ENCODE peak calls at places on chromosome 20, in four cellular contexts. F is H1, K is IMR-90, Y is K562. L is an unnamed sample.

GRCh38 chr20:34271961-34272360 is 30.7 kb downstream of the ASIP start:
- DNase-seq in K (peak), Y (no peak), F (no peak), L (no peak)

GRCh38 chr20:63978319-63979220 is 872 bp downstream of the SAMD10 start:
- DNase-seq in K (peak), F (no peak), Y (peak), L (no peak)

GRCh38 chr20:8043687-8044278 is 24.2 kb upstream of the TMX4 start:
- DNase-seq in Y (peak), K (peak), F (no peak), L (no peak)

GRCh38 chr20:60036346-60037119 is 78.3 kb downstream of the CDH26 start:
- DNase-seq in K (no peak), Y (no peak), F (no peak), L (no peak)

GRCh38 chr20:13142143-13142542 is 78.9 kb upstream of the ISM1 start:
- DNase-seq in F (no peak), K (no peak), Y (no peak), L (no peak)

GRCh38 chr20:60054716-60055371 is 96.6 kb downstream of the CDH26 start:
- DNase-seq in F (no peak), Y (no peak), K (no peak), L (no peak)

GRCh38 chr20:6829510-6830116 is 62.1 kb downstream of the BMP2 start:
- DNase-seq in F (no peak), Y (no peak), K (peak), L (no peak)

GRCh38 chr20:34560141-34560523 is 1.6 kb downstream of the MAP1LC3A start:
- DNase-seq in Y (no peak), K (no peak), F (no peak), L (no peak)

DNA sequence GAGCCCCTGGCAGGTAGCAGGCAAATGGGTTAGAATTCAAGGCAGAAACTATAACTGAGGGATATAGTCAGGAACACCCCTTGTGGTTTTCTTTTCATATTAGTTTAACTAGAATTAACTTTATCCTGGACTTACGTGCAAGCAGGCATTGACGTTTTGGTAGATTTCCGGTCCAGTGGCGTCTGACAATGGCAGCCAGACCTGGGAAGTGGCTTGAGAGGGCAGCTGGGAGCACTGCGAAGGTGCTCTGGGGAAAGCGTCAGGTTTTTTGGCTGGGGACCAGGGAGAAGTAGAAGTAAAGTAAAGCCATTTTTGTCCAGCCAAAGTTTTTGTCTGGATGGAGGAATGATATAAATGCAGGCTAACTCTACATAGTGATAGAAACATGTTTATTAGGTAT is 8.4 kb upstream of the ACSS1 start:
- DNase-seq in F (no peak), K (no peak), Y (no peak), L (no peak)
- TF ChIP-seq CHD1 in F (no peak), K (no peak), Y (no peak), L (no peak)

GRCh38 chr20:41249371-41249770 is 68.2 kb downstream of the ZHX3 start:
- DNase-seq in K (peak), Y (no peak), F (no peak), L (no peak)
- TF ChIP-seq CHD1 in K (no peak), Y (no peak), F (no peak), L (no peak)

GRCh38 chr20:11001767-11002540 is 328.2 kb upstream of the JAG1 start:
- DNase-seq in Y (no peak), F (peak), K (peak), L (no peak)
- TF ChIP-seq CHD1 in Y (no peak), F (no peak), K (no peak), L (no peak)

GRCh38 chr20:11652128-11652527 is 265.6 kb upstream of the BTBD3 start:
- DNase-seq in Y (no peak), K (no peak), F (no peak), L (no peak)

GRCh38 chr20:11651138-11651537 is 266.6 kb upstream of the BTBD3 start:
- DNase-seq in Y (no peak), F (no peak), K (no peak), L (no peak)

GRCh38 chr20:11651647-11652046 is 266.0 kb upstream of the BTBD3 start:
- DNase-seq in K (no peak), F (no peak), Y (no peak), L (no peak)

DNA sequence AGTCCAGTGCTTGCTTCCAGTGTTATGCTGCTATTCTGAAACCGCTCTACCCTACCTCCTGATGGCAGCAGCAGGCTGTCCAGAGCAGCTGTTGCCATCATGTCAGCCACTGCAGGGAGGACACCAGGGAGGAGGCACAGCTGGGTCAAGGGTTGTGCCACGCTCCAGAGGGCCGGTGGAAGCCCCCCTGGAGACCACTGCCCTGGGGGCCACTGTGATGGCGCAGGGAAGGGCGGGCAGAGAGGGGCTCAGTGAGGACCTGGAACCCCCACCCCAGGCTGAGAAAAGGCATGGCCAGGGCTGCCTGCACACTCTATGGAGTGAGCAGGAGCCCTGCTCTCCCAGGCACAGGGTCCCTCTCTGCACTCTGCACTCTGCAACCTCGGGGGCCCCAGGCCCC is 271.3 kb upstream of the BTBD3 start:
- DNase-seq in F (no peak), Y (no peak), K (no peak), L (no peak)
- TF ChIP-seq CHD1 in F (no peak), Y (no peak), K (no peak), L (no peak)

GRCh38 chr20:51492167-51493092 is 50.1 kb downstream of the NFATC2 start:
- DNase-seq in Y (peak), K (no peak), F (no peak), L (no peak)

GRCh38 chr20:51493346-51493791 is 49.1 kb downstream of the NFATC2 start:
- DNase-seq in Y (peak), K (no peak), F (no peak), L (no peak)

GRCh38 chr20:51489611-51490010 is 52.9 kb downstream of the NFATC2 start:
- DNase-seq in K (peak), Y (no peak), F (no peak), L (no peak)

GRCh38 chr20:51490635-51491034 is 51.9 kb downstream of the NFATC2 start:
- DNase-seq in Y (no peak), K (no peak), F (no peak), L (no peak)

GRCh38 chr20:51491393-51491792 is 51.1 kb downstream of the NFATC2 start:
- DNase-seq in K (no peak), Y (no peak), F (no peak), L (no peak)
- TF ChIP-seq CHD1 in K (no peak), Y (no peak), F (no peak), L (no peak)

GRCh38 chr20:4829494-4830211 is 107.9 kb downstream of the PRND start:
- DNase-seq in F (no peak), Y (no peak), K (no peak), L (no peak)
- TF ChIP-seq CHD1 in F (no peak), Y (no peak), K (no peak), L (no peak)

GRCh38 chr20:19935842-19936241 is 81.3 kb upstream of the NAA20 start:
- DNase-seq in Y (no peak), F (no peak), K (no peak), L (no peak)
- TF ChIP-seq CHD1 in Y (no peak), F (no peak), K (no peak), L (no peak)

GRCh38 chr20:57559286-57559627 is 1.7 kb upstream of the PCK1 start:
- DNase-seq in F (no peak), Y (no peak), K (no peak), L (no peak)
- TF ChIP-seq CHD1 in F (no peak), Y (no peak), K (no peak), L (no peak)

DNA sequence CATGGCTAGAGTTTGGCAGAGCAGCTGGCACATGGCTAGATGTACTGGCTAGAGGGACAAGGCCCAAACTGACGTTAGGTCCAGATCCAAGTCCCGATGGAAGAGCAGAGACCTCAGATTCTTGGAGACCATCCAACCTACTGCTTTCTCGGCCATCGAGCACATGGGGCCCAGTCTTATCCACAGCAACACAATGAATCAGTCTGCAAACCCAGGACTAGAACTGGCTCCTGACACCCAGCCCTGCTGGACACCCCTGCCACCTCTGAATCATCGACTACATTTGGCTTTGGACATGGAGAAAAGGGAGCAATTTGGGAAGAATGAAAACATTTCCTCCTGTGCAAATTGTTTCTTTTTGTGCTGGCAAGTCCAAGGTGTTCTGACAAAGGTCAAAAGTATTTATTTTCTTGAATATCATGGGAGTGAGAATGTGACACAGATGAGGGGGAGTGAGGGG is 23.9 kb upstream of the YWHAB start:
- DNase-seq in K (peak), F (no peak), Y (no peak), L (no peak)
- TF ChIP-seq CHD1 in K (no peak), F (no peak), Y (no peak), L (no peak)

GRCh38 chr20:15905661-15906060 is 667.6 kb downstream of the KIF16B start:
- DNase-seq in K (no peak), Y (no peak), F (no peak), L (no peak)
- TF ChIP-seq CHD1 in K (no peak), Y (no peak), F (no peak), L (no peak)